ENCODE peak calls at places on chromosome 19, in eight cellular contexts. One of them, this sample, is unnamed. For H3K4me1 and H3K9me3, the result is how much of the 10 kb centered on the place peaks cover.

GRCh38 chr19:2084993-2085720 is 11.0 kb downstream of the MOB3A start:
- DNase-seq in breast epithelium: peak
- DNase-seq in ovary: no peak
- DNase-seq in transverse colon: peak
- DNase-seq in heart left ventricle: peak
- DNase-seq in uterus: no peak
- DNase-seq in A549: no peak
- DNase-seq in Peyer's patch: peak
- DNase-seq in this sample: peak

GRCh38 chr19:2385053-2385721 is 25.1 kb downstream of the TMPRSS9 start:
- DNase-seq in breast epithelium: peak
- DNase-seq in ovary: no peak
- DNase-seq in transverse colon: peak
- DNase-seq in heart left ventricle: no peak
- DNase-seq in uterus: no peak
- DNase-seq in A549: peak
- DNase-seq in Peyer's patch: peak
- DNase-seq in this sample: no peak

GRCh38 chr19:51123381-51124186 is 1.1 kb upstream of the SIGLEC9 start:
- DNase-seq in breast epithelium: no peak
- DNase-seq in ovary: no peak
- DNase-seq in transverse colon: peak
- DNase-seq in heart left ventricle: no peak
- DNase-seq in uterus: no peak
- DNase-seq in A549: no peak
- DNase-seq in Peyer's patch: no peak
- DNase-seq in this sample: no peak

GRCh38 chr19:21322528-21322927 is 6.7 kb downstream of the ZNF708 start:
- DNase-seq in breast epithelium: peak
- DNase-seq in ovary: no peak
- DNase-seq in transverse colon: no peak
- DNase-seq in heart left ventricle: peak
- DNase-seq in uterus: no peak
- DNase-seq in A549: no peak
- DNase-seq in Peyer's patch: no peak
- DNase-seq in this sample: no peak

GRCh38 chr19:51830263-51830662 is 35.3 kb downstream of the FPR3 start:
- DNase-seq in breast epithelium: no peak
- DNase-seq in ovary: no peak
- DNase-seq in transverse colon: no peak
- DNase-seq in heart left ventricle: no peak
- DNase-seq in uterus: no peak
- DNase-seq in A549: no peak
- DNase-seq in Peyer's patch: no peak
- DNase-seq in this sample: no peak

GRCh38 chr19:33963514-33963913 is 166.8 kb downstream of the KCTD15 start:
- DNase-seq in breast epithelium: no peak
- DNase-seq in ovary: no peak
- DNase-seq in transverse colon: no peak
- DNase-seq in heart left ventricle: no peak
- DNase-seq in uterus: no peak
- DNase-seq in A549: no peak
- DNase-seq in Peyer's patch: no peak
- DNase-seq in this sample: no peak

GRCh38 chr19:12346896-12347295 is 13.5 kb upstream of the ZNF563 start:
- DNase-seq in breast epithelium: no peak
- DNase-seq in ovary: no peak
- DNase-seq in transverse colon: no peak
- DNase-seq in heart left ventricle: no peak
- DNase-seq in uterus: no peak
- DNase-seq in A549: no peak
- DNase-seq in Peyer's patch: no peak
- DNase-seq in this sample: no peak

GRCh38 chr19:35360880-35361420 is 2.7 kb downstream of the FFAR3 start:
- DNase-seq in breast epithelium: no peak
- DNase-seq in ovary: no peak
- DNase-seq in transverse colon: no peak
- DNase-seq in heart left ventricle: no peak
- DNase-seq in uterus: no peak
- DNase-seq in A549: no peak
- DNase-seq in Peyer's patch: no peak
- DNase-seq in this sample: no peak

GRCh38 chr19:3523361-3524074 is 15.5 kb upstream of the TEKTIP1 start:
- DNase-seq in breast epithelium: no peak
- DNase-seq in ovary: no peak
- DNase-seq in transverse colon: no peak
- DNase-seq in heart left ventricle: no peak
- DNase-seq in uterus: no peak
- DNase-seq in A549: no peak
- DNase-seq in Peyer's patch: no peak
- DNase-seq in this sample: no peak

GRCh38 chr19:57803594-57804325 is 11.0 kb downstream of the ZNF552 start:
- DNase-seq in breast epithelium: no peak
- DNase-seq in ovary: peak
- DNase-seq in transverse colon: peak
- DNase-seq in heart left ventricle: no peak
- DNase-seq in uterus: no peak
- DNase-seq in A549: no peak
- DNase-seq in Peyer's patch: peak
- DNase-seq in this sample: no peak

GRCh38 chr19:49809155-49809986 is 3.7 kb downstream of the FUZ start:
- DNase-seq in breast epithelium: peak
- DNase-seq in ovary: no peak
- DNase-seq in transverse colon: peak
- DNase-seq in heart left ventricle: peak
- DNase-seq in uterus: peak
- DNase-seq in A549: peak
- DNase-seq in Peyer's patch: no peak
- DNase-seq in this sample: no peak
- TF ChIP-seq POLR2A in breast epithelium: no peak
- TF ChIP-seq POLR2A in ovary: no peak
- TF ChIP-seq POLR2A in transverse colon: peak
- TF ChIP-seq POLR2A in heart left ventricle: no peak
- TF ChIP-seq POLR2A in uterus: no peak
- TF ChIP-seq POLR2A in A549: no peak
- TF ChIP-seq POLR2A in Peyer's patch: no peak
- TF ChIP-seq POLR2A in this sample: no peak

GRCh38 chr19:16067205-16067938 is 8.9 kb upstream of the TPM4 start:
- DNase-seq in breast epithelium: peak
- DNase-seq in ovary: peak
- DNase-seq in transverse colon: peak
- DNase-seq in heart left ventricle: no peak
- DNase-seq in uterus: peak
- DNase-seq in A549: no peak
- DNase-seq in Peyer's patch: peak
- DNase-seq in this sample: no peak
- H3K4me1 ChIP-seq in breast epithelium: under half
- H3K4me1 ChIP-seq in ovary: under half
- H3K4me1 ChIP-seq in transverse colon: under half
- H3K4me1 ChIP-seq in heart left ventricle: under half
- H3K4me1 ChIP-seq in uterus: under half
- H3K4me1 ChIP-seq in A549: under half
- H3K4me1 ChIP-seq in Peyer's patch: under half
- H3K4me1 ChIP-seq in this sample: half or more

GRCh38 chr19:9487016-9487415 is 11.4 kb downstream of the ZNF560 start:
- DNase-seq in breast epithelium: no peak
- DNase-seq in ovary: no peak
- DNase-seq in transverse colon: no peak
- DNase-seq in heart left ventricle: no peak
- DNase-seq in uterus: no peak
- DNase-seq in A549: no peak
- DNase-seq in Peyer's patch: no peak
- DNase-seq in this sample: no peak

DNA sequence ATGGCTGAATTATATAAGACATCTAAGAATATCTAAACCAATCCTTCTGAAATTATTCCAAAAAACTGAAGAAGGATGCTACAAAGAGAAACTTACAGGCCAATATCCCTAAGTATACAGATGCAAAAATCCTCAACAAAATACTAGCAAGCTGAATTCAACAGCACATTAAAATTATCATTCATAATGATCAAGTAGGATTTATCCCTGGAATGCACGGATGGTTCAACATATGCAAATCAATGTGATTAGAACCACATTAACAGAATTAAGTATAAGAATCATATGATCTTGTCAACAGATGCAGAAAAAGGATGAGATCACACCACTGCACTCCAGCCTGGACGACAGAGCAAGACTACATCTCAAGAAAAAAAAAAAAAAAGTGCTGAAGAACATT is 13.3 kb downstream of the ZNF560 start:
- DNase-seq in breast epithelium: no peak
- DNase-seq in ovary: no peak
- DNase-seq in transverse colon: no peak
- DNase-seq in heart left ventricle: no peak
- DNase-seq in uterus: no peak
- DNase-seq in A549: no peak
- DNase-seq in Peyer's patch: no peak
- DNase-seq in this sample: no peak
- H3K9me3 ChIP-seq in breast epithelium: half or more
- H3K9me3 ChIP-seq in ovary: under half
- H3K9me3 ChIP-seq in transverse colon: under half
- H3K9me3 ChIP-seq in heart left ventricle: under half
- H3K9me3 ChIP-seq in uterus: under half
- H3K9me3 ChIP-seq in A549: under half
- H3K9me3 ChIP-seq in Peyer's patch: under half
- H3K9me3 ChIP-seq in this sample: under half

DNA sequence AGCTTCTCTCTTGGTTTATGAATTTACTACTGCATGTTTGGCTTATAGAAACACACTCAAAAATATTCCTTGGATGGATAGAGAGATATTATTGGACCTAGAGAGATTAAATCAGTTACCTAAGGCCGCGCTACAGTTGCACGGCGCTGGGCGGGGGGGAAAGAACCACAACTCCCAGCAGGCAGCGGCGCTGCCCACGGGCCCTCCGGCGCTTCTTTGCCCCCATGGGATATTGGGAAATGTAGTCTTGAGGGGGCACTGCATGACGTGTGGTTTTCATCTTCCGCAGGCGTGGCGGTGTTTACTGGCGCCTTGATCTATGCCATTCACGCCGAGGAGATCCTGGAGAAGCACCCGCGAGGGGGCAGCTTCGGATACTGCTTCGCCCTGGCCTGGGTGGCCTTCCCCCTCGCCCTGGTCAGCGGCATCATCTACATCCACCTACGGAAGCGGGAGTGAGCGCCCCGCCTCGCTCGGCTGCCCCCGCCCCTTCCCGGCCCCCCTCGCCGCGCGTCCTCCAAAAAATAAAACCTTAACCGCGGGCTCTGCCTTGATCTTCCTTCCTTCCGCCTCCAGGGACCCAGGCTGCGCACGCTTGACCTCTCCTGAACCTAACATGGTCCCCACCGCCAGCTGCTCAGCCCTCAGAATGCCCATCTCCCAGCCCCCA is 4.8 kb downstream of the EMP3 start:
- DNase-seq in breast epithelium: peak
- DNase-seq in ovary: peak
- DNase-seq in transverse colon: peak
- DNase-seq in heart left ventricle: peak
- DNase-seq in uterus: peak
- DNase-seq in A549: no peak
- DNase-seq in Peyer's patch: peak
- DNase-seq in this sample: peak
- TF ChIP-seq POLR2A in breast epithelium: no peak
- TF ChIP-seq POLR2A in ovary: no peak
- TF ChIP-seq POLR2A in transverse colon: peak
- TF ChIP-seq POLR2A in heart left ventricle: no peak
- TF ChIP-seq POLR2A in uterus: no peak
- TF ChIP-seq POLR2A in A549: no peak
- TF ChIP-seq POLR2A in Peyer's patch: peak
- TF ChIP-seq POLR2A in this sample: no peak

DNA sequence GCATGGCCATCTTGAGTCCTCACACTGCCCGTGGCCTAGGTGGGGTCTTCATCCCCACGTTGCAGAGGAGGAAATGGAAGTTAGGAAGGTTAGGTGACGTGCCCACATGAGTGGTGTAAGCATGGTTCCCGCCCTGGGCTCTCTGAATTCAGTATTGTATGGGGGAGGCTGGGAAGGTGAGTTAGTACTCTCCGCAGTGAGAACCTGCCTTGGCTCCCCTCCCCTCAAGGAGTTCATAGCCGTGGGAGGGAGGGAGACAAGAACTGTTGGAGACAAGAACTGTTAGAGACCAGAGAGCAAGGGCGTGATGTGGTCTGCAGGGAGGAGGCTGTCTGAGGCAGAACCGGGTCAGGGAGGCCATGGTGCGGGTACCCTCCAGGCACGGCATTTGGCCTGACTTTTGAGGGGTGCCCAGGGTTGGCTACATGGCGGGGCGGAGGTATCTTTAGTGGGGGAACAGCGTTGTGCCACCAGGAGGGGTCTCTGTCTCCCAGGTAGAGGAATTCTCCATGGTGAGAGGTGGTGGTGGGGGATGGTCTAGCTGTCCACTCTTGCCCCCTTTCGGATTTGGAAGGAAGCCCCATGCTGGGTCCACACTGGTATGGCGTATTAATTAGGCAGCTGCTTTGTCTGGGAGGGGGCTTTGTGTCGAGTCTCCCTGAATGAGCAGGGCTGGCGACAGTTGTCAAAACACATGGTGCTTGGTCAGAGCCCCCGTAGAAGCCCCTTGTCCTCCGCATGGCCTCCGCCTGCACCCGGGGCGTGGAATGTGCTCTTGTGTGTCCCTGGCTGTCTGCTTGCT is 45.8 kb downstream of the CAPN12 start:
- DNase-seq in breast epithelium: no peak
- DNase-seq in ovary: no peak
- DNase-seq in transverse colon: no peak
- DNase-seq in heart left ventricle: no peak
- DNase-seq in uterus: no peak
- DNase-seq in A549: no peak
- DNase-seq in Peyer's patch: no peak
- DNase-seq in this sample: no peak
- H3K4me1 ChIP-seq in breast epithelium: under half
- H3K4me1 ChIP-seq in ovary: under half
- H3K4me1 ChIP-seq in transverse colon: under half
- H3K4me1 ChIP-seq in heart left ventricle: half or more
- H3K4me1 ChIP-seq in uterus: under half
- H3K4me1 ChIP-seq in A549: half or more
- H3K4me1 ChIP-seq in Peyer's patch: under half
- H3K4me1 ChIP-seq in this sample: half or more

DNA sequence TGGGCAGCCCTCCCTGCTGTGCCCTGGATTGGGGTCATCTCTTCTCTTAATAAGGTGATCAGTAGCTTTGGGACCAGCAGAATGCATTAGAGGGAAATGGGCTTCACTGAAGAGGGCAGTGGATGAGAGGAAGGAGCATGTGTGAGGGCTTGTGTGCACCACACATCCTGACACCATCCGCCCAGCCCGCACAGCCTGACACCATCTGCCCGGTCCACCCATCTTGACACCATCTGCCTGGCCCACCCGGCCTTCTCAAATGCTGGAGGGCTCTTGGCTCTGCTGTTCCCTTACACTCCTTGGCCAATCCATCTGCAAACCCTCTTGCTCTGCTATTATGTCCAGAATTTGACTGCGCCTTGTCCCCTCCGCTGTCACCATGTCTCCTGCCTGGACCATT is 41.8 kb downstream of the BICRA start:
- DNase-seq in breast epithelium: no peak
- DNase-seq in ovary: no peak
- DNase-seq in transverse colon: no peak
- DNase-seq in heart left ventricle: no peak
- DNase-seq in uterus: no peak
- DNase-seq in A549: no peak
- DNase-seq in Peyer's patch: no peak
- DNase-seq in this sample: no peak
- H3K9me3 ChIP-seq in breast epithelium: under half
- H3K9me3 ChIP-seq in ovary: under half
- H3K9me3 ChIP-seq in transverse colon: under half
- H3K9me3 ChIP-seq in heart left ventricle: under half
- H3K9me3 ChIP-seq in uterus: under half
- H3K9me3 ChIP-seq in A549: under half
- H3K9me3 ChIP-seq in Peyer's patch: under half
- H3K9me3 ChIP-seq in this sample: under half